ENCODE peak calls at places on chromosomes 13 and 19, in nine cellular contexts. One of them, this sample, is unnamed.
A peak's percentile ranks its signal among the peaks of the same experiment; 100 is the strongest.

GRCh38 chr13:51956717-51957116 is 54.5 kb downstream of the ATP7B start:
- DNase-seq in endothelial cell of umbilical vein: no peak
- DNase-seq in hepatocyte: no peak
- DNase-seq in IMR-90: no peak
- DNase-seq in HCT116: no peak
- DNase-seq in SK-N-SH: no peak
- DNase-seq in fibroblast of lung: no peak
- DNase-seq in Karpas-422: no peak
- DNase-seq in keratinocyte: no peak
- DNase-seq in this sample: no peak

GRCh38 chr13:45951724-45952123 is 100.2 kb upstream of the SIAH3 start:
- DNase-seq in endothelial cell of umbilical vein: no peak
- DNase-seq in hepatocyte: no peak
- DNase-seq in IMR-90: peak; percentile 20
- DNase-seq in HCT116: no peak
- DNase-seq in SK-N-SH: no peak
- DNase-seq in fibroblast of lung: peak; percentile 10
- DNase-seq in Karpas-422: no peak
- DNase-seq in keratinocyte: no peak
- DNase-seq in this sample: no peak

GRCh38 chr19:16327501-16327900 is 2.9 kb downstream of the KLF2 start:
- DNase-seq in endothelial cell of umbilical vein: no peak
- DNase-seq in hepatocyte: no peak
- DNase-seq in IMR-90: no peak
- DNase-seq in HCT116: no peak
- DNase-seq in SK-N-SH: no peak
- DNase-seq in fibroblast of lung: no peak
- DNase-seq in Karpas-422: peak; percentile 59
- DNase-seq in keratinocyte: no peak
- DNase-seq in this sample: no peak

GRCh38 chr13:40442826-40443225 is 223.6 kb downstream of the FOXO1 start:
- DNase-seq in endothelial cell of umbilical vein: no peak
- DNase-seq in hepatocyte: no peak
- DNase-seq in IMR-90: no peak
- DNase-seq in HCT116: no peak
- DNase-seq in SK-N-SH: no peak
- DNase-seq in fibroblast of lung: peak; percentile 68
- DNase-seq in Karpas-422: no peak
- DNase-seq in keratinocyte: no peak
- DNase-seq in this sample: no peak

GRCh38 chr13:70388935-70389334 is 280.7 kb upstream of the KLHL1 start:
- DNase-seq in endothelial cell of umbilical vein: no peak
- DNase-seq in hepatocyte: no peak
- DNase-seq in IMR-90: no peak
- DNase-seq in HCT116: no peak
- DNase-seq in SK-N-SH: no peak
- DNase-seq in fibroblast of lung: no peak
- DNase-seq in Karpas-422: no peak
- DNase-seq in keratinocyte: no peak
- DNase-seq in this sample: no peak

GRCh38 chr13:20869540-20869939 is 33.0 kb downstream of the XPO4 start:
- DNase-seq in endothelial cell of umbilical vein: peak; percentile 30
- DNase-seq in hepatocyte: no peak
- DNase-seq in IMR-90: peak; percentile 11
- DNase-seq in HCT116: no peak
- DNase-seq in SK-N-SH: peak; percentile 6
- DNase-seq in fibroblast of lung: no peak
- DNase-seq in Karpas-422: no peak
- DNase-seq in keratinocyte: no peak
- DNase-seq in this sample: no peak

GRCh38 chr19:1616396-1616795 is 11.1 kb upstream of the UQCR11 start:
- DNase-seq in endothelial cell of umbilical vein: no peak
- DNase-seq in hepatocyte: no peak
- DNase-seq in IMR-90: no peak
- DNase-seq in HCT116: no peak
- DNase-seq in SK-N-SH: no peak
- DNase-seq in fibroblast of lung: peak; percentile 36
- DNase-seq in Karpas-422: no peak
- DNase-seq in keratinocyte: no peak
- DNase-seq in this sample: no peak

GRCh38 chr19:1132625-1133383 is 29.0 kb downstream of the GPX4 start:
- DNase-seq in endothelial cell of umbilical vein: no peak
- DNase-seq in hepatocyte: no peak
- DNase-seq in IMR-90: no peak
- DNase-seq in HCT116: no peak
- DNase-seq in SK-N-SH: no peak
- DNase-seq in fibroblast of lung: no peak
- DNase-seq in Karpas-422: no peak
- DNase-seq in keratinocyte: no peak
- DNase-seq in this sample: no peak

GRCh38 chr19:18063463-18063862 is 23.3 kb downstream of the IL12RB1 start:
- DNase-seq in endothelial cell of umbilical vein: no peak
- DNase-seq in hepatocyte: peak; percentile 61
- DNase-seq in IMR-90: no peak
- DNase-seq in HCT116: no peak
- DNase-seq in SK-N-SH: peak; percentile 3
- DNase-seq in fibroblast of lung: no peak
- DNase-seq in Karpas-422: peak; percentile 65
- DNase-seq in keratinocyte: no peak
- DNase-seq in this sample: no peak

GRCh38 chr13:45086484-45086883 is 33.8 kb upstream of the GTF2F2 start:
- DNase-seq in endothelial cell of umbilical vein: no peak
- DNase-seq in hepatocyte: no peak
- DNase-seq in IMR-90: peak; percentile 55
- DNase-seq in HCT116: no peak
- DNase-seq in SK-N-SH: no peak
- DNase-seq in fibroblast of lung: peak; percentile 75
- DNase-seq in Karpas-422: no peak
- DNase-seq in keratinocyte: no peak
- DNase-seq in this sample: no peak

GRCh38 chr13:24709186-24709913 is 29.1 kb downstream of the ATP12A start:
- DNase-seq in endothelial cell of umbilical vein: no peak
- DNase-seq in hepatocyte: no peak
- DNase-seq in IMR-90: no peak
- DNase-seq in HCT116: no peak
- DNase-seq in SK-N-SH: no peak
- DNase-seq in fibroblast of lung: no peak
- DNase-seq in Karpas-422: no peak
- DNase-seq in keratinocyte: no peak
- DNase-seq in this sample: no peak

GRCh38 chr13:59710995-59711701 is 452.6 kb downstream of the DIAPH3 start:
- DNase-seq in endothelial cell of umbilical vein: no peak
- DNase-seq in hepatocyte: no peak
- DNase-seq in IMR-90: no peak
- DNase-seq in HCT116: no peak
- DNase-seq in SK-N-SH: no peak
- DNase-seq in fibroblast of lung: peak; percentile 17
- DNase-seq in Karpas-422: no peak
- DNase-seq in keratinocyte: no peak
- DNase-seq in this sample: no peak

DNA sequence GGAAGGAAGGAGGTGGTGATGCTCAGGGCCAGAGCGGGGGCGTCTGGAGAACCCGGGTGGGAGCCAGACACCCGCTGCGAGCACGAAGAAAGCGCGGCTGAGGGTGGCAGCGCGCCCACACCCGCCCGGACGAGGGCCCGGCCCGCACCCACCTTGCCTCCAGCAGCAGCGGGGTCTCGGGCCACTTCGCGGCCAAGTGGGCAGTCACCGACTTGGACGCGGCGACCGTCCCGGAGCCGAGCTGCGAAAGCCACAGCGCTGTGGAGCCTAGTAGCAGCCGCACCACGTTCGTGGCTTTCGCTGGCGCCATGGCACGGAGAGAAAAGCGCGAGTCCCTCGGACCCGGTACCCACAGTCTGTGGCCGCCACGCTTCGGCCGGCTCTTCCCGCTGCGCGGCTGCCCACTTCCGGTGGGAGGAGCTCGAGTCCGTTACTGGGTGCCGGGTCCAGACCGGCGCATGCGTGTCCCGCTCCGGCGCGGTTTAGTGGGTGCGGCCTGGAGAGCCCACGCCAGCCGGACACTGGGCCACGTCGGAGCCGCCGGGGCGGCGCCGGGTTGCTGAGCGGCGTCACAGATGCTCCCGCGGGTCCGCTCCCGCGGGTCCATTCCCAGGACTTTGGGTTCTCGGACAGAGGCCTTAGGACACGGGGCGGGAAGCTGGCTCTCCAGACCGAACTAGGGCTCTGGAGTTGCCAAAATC is at the start of gene UGGT2:
- DNase-seq in endothelial cell of umbilical vein: peak; percentile 94
- DNase-seq in hepatocyte: peak; percentile 98
- DNase-seq in IMR-90: peak; percentile 94
- DNase-seq in HCT116: peak; percentile 91
- DNase-seq in SK-N-SH: peak; percentile 99
- DNase-seq in fibroblast of lung: peak; percentile 93
- DNase-seq in Karpas-422: peak; percentile 96
- DNase-seq in keratinocyte: peak; percentile 57
- DNase-seq in this sample: peak; percentile 93
- H2AFZ ChIP-seq in endothelial cell of umbilical vein: peak within 1 kb of the TSS; percentile 99
- H2AFZ ChIP-seq in hepatocyte: peak within 1 kb of the TSS; percentile 96
- H2AFZ ChIP-seq in IMR-90: peak within 1 kb of the TSS; percentile 99
- H2AFZ ChIP-seq in HCT116: peak within 1 kb of the TSS; percentile 96
- H2AFZ ChIP-seq in SK-N-SH: peak within 1 kb of the TSS; percentile 99
- H2AFZ ChIP-seq in fibroblast of lung: peak within 1 kb of the TSS; percentile 99
- H2AFZ ChIP-seq in Karpas-422: peak within 1 kb of the TSS; percentile 100
- H2AFZ ChIP-seq in keratinocyte: peak within 1 kb of the TSS; percentile 98
- H2AFZ ChIP-seq in this sample: peak within 1 kb of the TSS; percentile 94

GRCh38 chr19:46030861-46031550 is 8.2 kb upstream of the PGLYRP1 start:
- DNase-seq in endothelial cell of umbilical vein: no peak
- DNase-seq in hepatocyte: peak; percentile 69
- DNase-seq in IMR-90: no peak
- DNase-seq in HCT116: no peak
- DNase-seq in SK-N-SH: no peak
- DNase-seq in fibroblast of lung: no peak
- DNase-seq in Karpas-422: no peak
- DNase-seq in keratinocyte: no peak
- DNase-seq in this sample: no peak
- H2AFZ ChIP-seq in endothelial cell of umbilical vein: no peak overlapping the region
- H2AFZ ChIP-seq in hepatocyte: no peak overlapping the region
- H2AFZ ChIP-seq in IMR-90: no peak overlapping the region
- H2AFZ ChIP-seq in HCT116: no peak overlapping the region
- H2AFZ ChIP-seq in SK-N-SH: no peak overlapping the region
- H2AFZ ChIP-seq in fibroblast of lung: no peak overlapping the region
- H2AFZ ChIP-seq in Karpas-422: no peak overlapping the region
- H2AFZ ChIP-seq in keratinocyte: no peak overlapping the region
- H2AFZ ChIP-seq in this sample: no peak overlapping the region

GRCh38 chr13:29922281-29922821 is 71.9 kb upstream of the UBL3 start:
- DNase-seq in endothelial cell of umbilical vein: no peak
- DNase-seq in hepatocyte: no peak
- DNase-seq in IMR-90: peak; percentile 54
- DNase-seq in HCT116: no peak
- DNase-seq in SK-N-SH: no peak
- DNase-seq in fibroblast of lung: peak; percentile 66
- DNase-seq in Karpas-422: no peak
- DNase-seq in keratinocyte: no peak
- DNase-seq in this sample: peak; percentile 66
- H2AFZ ChIP-seq in endothelial cell of umbilical vein: no peak overlapping the region
- H2AFZ ChIP-seq in hepatocyte: no peak overlapping the region
- H2AFZ ChIP-seq in IMR-90: no peak overlapping the region
- H2AFZ ChIP-seq in HCT116: peak overlapping the region; percentile 81
- H2AFZ ChIP-seq in SK-N-SH: no peak overlapping the region
- H2AFZ ChIP-seq in fibroblast of lung: no peak overlapping the region
- H2AFZ ChIP-seq in Karpas-422: no peak overlapping the region
- H2AFZ ChIP-seq in keratinocyte: no peak overlapping the region
- H2AFZ ChIP-seq in this sample: no peak overlapping the region

GRCh38 chr19:32691291-32691951 is at the start of gene NUDT19:
- DNase-seq in endothelial cell of umbilical vein: peak; percentile 83
- DNase-seq in hepatocyte: peak; percentile 90
- DNase-seq in IMR-90: peak; percentile 73
- DNase-seq in HCT116: peak; percentile 75
- DNase-seq in SK-N-SH: peak; percentile 93
- DNase-seq in fibroblast of lung: peak; percentile 85
- DNase-seq in Karpas-422: peak; percentile 96
- DNase-seq in keratinocyte: no peak
- DNase-seq in this sample: peak; percentile 90

GRCh38 chr19:32687681-32688080 is 3.9 kb upstream of the NUDT19 start:
- DNase-seq in endothelial cell of umbilical vein: no peak
- DNase-seq in hepatocyte: no peak
- DNase-seq in IMR-90: no peak
- DNase-seq in HCT116: no peak
- DNase-seq in SK-N-SH: no peak
- DNase-seq in fibroblast of lung: no peak
- DNase-seq in Karpas-422: no peak
- DNase-seq in keratinocyte: no peak
- DNase-seq in this sample: no peak

GRCh38 chr19:32692727-32693061 is 1.1 kb downstream of the NUDT19 start:
- DNase-seq in endothelial cell of umbilical vein: no peak
- DNase-seq in hepatocyte: no peak
- DNase-seq in IMR-90: no peak
- DNase-seq in HCT116: no peak
- DNase-seq in SK-N-SH: no peak
- DNase-seq in fibroblast of lung: no peak
- DNase-seq in Karpas-422: no peak
- DNase-seq in keratinocyte: no peak
- DNase-seq in this sample: no peak

GRCh38 chr19:32688315-32688714 is 3.3 kb upstream of the NUDT19 start:
- DNase-seq in endothelial cell of umbilical vein: no peak
- DNase-seq in hepatocyte: no peak
- DNase-seq in IMR-90: peak; percentile 71
- DNase-seq in HCT116: no peak
- DNase-seq in SK-N-SH: no peak
- DNase-seq in fibroblast of lung: no peak
- DNase-seq in Karpas-422: no peak
- DNase-seq in keratinocyte: no peak
- DNase-seq in this sample: no peak

DNA sequence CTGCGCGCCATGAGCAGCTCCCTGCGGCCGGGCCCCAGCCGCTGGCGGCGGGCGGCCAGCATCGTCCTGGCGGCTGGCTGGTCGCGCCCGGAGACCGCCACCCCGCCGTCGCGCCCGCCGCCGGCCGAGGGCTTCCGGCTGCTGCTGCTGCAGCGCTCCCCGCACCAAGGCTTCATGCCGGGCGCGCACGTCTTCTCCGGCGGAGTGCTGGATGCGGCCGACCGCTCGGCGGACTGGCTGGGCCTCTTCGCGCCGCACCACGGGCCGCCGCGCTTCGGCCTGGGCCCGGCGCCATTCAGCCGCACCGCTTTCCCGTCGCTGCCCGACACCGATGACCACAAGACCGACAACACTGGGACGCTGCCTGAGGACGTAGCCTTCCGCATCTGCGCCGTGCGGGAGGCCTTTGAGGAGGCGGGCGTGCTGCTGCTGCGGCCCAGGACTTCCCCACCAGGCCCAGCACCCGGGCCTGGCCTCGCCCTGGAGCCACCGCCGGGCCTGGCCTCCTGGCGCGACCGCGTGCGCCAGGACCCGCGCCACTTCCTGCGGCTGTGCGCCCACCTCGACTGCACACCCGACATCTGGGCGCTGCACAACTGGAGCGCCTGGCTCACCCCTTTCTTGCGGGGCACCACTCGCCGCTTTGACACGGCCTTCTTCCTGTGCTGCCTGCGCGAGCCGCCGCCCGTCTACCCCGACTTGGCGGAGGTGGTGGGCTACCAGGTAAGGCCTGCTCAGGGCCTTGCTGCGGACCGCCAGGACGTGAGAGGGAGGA is 518 bp downstream of the NUDT19 start:
- DNase-seq in endothelial cell of umbilical vein: peak; percentile 83
- DNase-seq in hepatocyte: peak; percentile 63
- DNase-seq in IMR-90: peak; percentile 69
- DNase-seq in HCT116: no peak
- DNase-seq in SK-N-SH: peak; percentile 81
- DNase-seq in fibroblast of lung: peak; percentile 80
- DNase-seq in Karpas-422: peak; percentile 82
- DNase-seq in keratinocyte: no peak
- DNase-seq in this sample: peak; percentile 60
- H2AFZ ChIP-seq in endothelial cell of umbilical vein: peak overlapping the region; percentile 80
- H2AFZ ChIP-seq in hepatocyte: peak overlapping the region; percentile 86
- H2AFZ ChIP-seq in IMR-90: peak overlapping the region; percentile 95
- H2AFZ ChIP-seq in HCT116: no peak overlapping the region
- H2AFZ ChIP-seq in SK-N-SH: peak overlapping the region; percentile 77
- H2AFZ ChIP-seq in fibroblast of lung: peak overlapping the region; percentile 87
- H2AFZ ChIP-seq in Karpas-422: peak overlapping the region; percentile 77
- H2AFZ ChIP-seq in keratinocyte: peak overlapping the region; percentile 80
- H2AFZ ChIP-seq in this sample: peak overlapping the region; percentile 86

This sample was measured in PC-9.